ENCODE peak calls at places on chromosome 10, in six cellular contexts. Y, D, E, M, N and V are unnamed samples.

GRCh38 chr10:104559935-104560334 is 81.2 kb upstream of the SORCS3 start:
- DNase-seq in E (no peak), Y (no peak), M (no peak), D (no peak), N (no peak), V (no peak)

GRCh38 chr10:44972874-44973306 is 5.7 kb downstream of the DEPP1 start:
- DNase-seq in M (no peak), N (no peak), E (no peak), Y (no peak), D (no peak), V (no peak)

GRCh38 chr10:46543379-46544014 is 13.0 kb downstream of the GPRIN2 start:
- DNase-seq in D (no peak), M (peak; percentile 40), E (no peak), N (no peak), Y (no peak), V (no peak)

GRCh38 chr10:133225707-133226191 is 4.3 kb upstream of the UTF1 start:
- DNase-seq in Y (no peak), M (no peak), N (no peak), E (no peak), D (no peak), V (no peak)

GRCh38 chr10:62264702-62265436 is 3.8 kb downstream of the RTKN2 start:
- DNase-seq in M (no peak), E (peak; percentile 96), Y (peak; percentile 68), D (peak; percentile 70), N (peak; percentile 76), V (peak; percentile 89)

GRCh38 chr10:23192396-23192740 is 256 bp downstream of the PTF1A start:
- DNase-seq in D (no peak), N (no peak), E (no peak), Y (no peak), M (no peak), V (no peak)

GRCh38 chr10:24963646-24964045 is 11.2 kb upstream of the PRTFDC1 start:
- DNase-seq in M (no peak), D (no peak), E (no peak), Y (no peak), N (no peak), V (peak; percentile 63)

GRCh38 chr10:96124230-96125141 is 5.6 kb upstream of the ZNF518A start:
- DNase-seq in M (no peak), D (no peak), N (peak; percentile 95), Y (peak; percentile 61), E (peak; percentile 82), V (no peak)

GRCh38 chr10:118017850-118018249 is 28.9 kb downstream of the RAB11FIP2 start:
- DNase-seq in Y (peak; percentile 11), M (no peak), D (no peak), E (no peak), N (no peak), V (no peak)

GRCh38 chr10:95841711-95842498 is 65.9 kb upstream of the CC2D2B start:
- DNase-seq in E (peak; percentile 83), Y (peak; percentile 69), N (peak; percentile 77), D (peak; percentile 27), M (no peak), V (no peak)

GRCh38 chr10:8041284-8042031 is 13.0 kb upstream of the GATA3 start:
- DNase-seq in M (no peak), Y (no peak), N (no peak), E (no peak), D (no peak), V (no peak)

GRCh38 chr10:75612904-75613684 is 181.7 kb downstream of the LRMDA start:
- DNase-seq in M (no peak), D (no peak), E (peak; percentile 1), N (peak; percentile 83), Y (no peak), V (no peak)

GRCh38 chr10:21372651-21373410 is 152.7 kb downstream of the SKIDA1 start:
- DNase-seq in E (peak; percentile 93), D (peak; percentile 81), M (no peak), Y (peak; percentile 35), N (peak; percentile 55), V (no peak)

GRCh38 chr10:33212061-33212748 is 122.3 kb downstream of the NRP1 start:
- DNase-seq in Y (no peak), D (no peak), E (peak; percentile 70), N (no peak), M (no peak), V (no peak)

GRCh38 chr10:13808556-13809391 is 222.0 kb downstream of the PRPF18 start:
- DNase-seq in M (no peak), Y (no peak), D (no peak), E (peak; percentile 28), N (peak; percentile 38), V (no peak)
- H3K4me3 ChIP-seq in M (no peak overlapping the region), Y (no peak overlapping the region), D (no peak overlapping the region), E (no peak overlapping the region), N (no peak overlapping the region), V (no peak overlapping the region)

GRCh38 chr10:78420946-78421732 is 387.5 kb downstream of the RPS24 start:
- DNase-seq in D (no peak), N (no peak), E (no peak), Y (no peak), M (no peak), V (no peak)

GRCh38 chr10:78427497-78428031 is 393.9 kb downstream of the RPS24 start:
- DNase-seq in E (no peak), M (no peak), D (no peak), N (no peak), Y (no peak), V (no peak)

GRCh38 chr10:78426181-78426580 is 392.5 kb downstream of the RPS24 start:
- DNase-seq in D (no peak), N (no peak), Y (no peak), E (no peak), M (no peak), V (no peak)

GRCh38 chr10:78428579-78428978 is 394.9 kb downstream of the RPS24 start:
- DNase-seq in E (no peak), D (no peak), N (no peak), M (no peak), Y (no peak), V (no peak)

DNA sequence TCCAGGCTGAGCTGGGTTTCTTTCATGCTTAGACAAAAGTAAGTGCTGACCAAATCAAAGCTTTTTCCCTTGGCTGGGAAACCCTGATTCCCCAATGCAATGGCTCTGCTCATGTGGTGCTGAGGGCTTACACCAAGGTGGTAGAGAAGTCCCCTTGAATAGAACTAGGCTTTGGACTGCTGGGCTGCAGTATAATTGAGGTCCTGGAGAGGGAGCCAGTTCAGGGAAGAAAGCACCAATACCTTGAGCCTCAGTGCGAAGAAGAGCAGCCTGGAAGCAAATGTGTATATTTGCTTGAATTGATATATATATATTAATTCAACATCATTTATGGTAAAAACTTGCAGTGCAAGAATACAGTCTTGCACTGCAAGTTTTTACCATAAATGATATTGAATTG is 391.1 kb downstream of the RPS24 start:
- DNase-seq in M (no peak), N (peak; percentile 45), Y (peak; percentile 35), D (no peak), E (peak; percentile 47), V (no peak)
- TF ChIP-seq CTCF in M (no peak), N (peak; percentile 52), Y (peak; percentile 48), D (peak; percentile 32), E (peak; percentile 64), V (peak; percentile 49)

GRCh38 chr10:129946868-129947267 is 17.2 kb downstream of the EBF3 start:
- DNase-seq in M (no peak), N (no peak), E (no peak), Y (no peak), D (no peak), V (no peak)
- H3K4me3 ChIP-seq in M (no peak overlapping the region), N (no peak overlapping the region), E (no peak overlapping the region), Y (no peak overlapping the region), D (no peak overlapping the region), V (no peak overlapping the region)

GRCh38 chr10:13201132-13201531 is 33.0 kb downstream of the UCMA start:
- DNase-seq in M (no peak), E (peak; percentile 7), N (no peak), D (peak; percentile 16), Y (no peak), V (no peak)

GRCh38 chr10:13206091-13206490 is 28.1 kb downstream of the UCMA start:
- DNase-seq in N (no peak), D (no peak), Y (no peak), E (no peak), M (no peak), V (no peak)

GRCh38 chr10:13206546-13207443 is 27.4 kb downstream of the UCMA start:
- DNase-seq in D (peak; percentile 21), Y (peak; percentile 10), M (no peak), E (peak; percentile 81), N (peak; percentile 4), V (no peak)
- TF ChIP-seq CTCF in D (peak; percentile 69), Y (peak; percentile 65), M (peak; percentile 50), E (peak; percentile 78), N (no peak), V (peak; percentile 68)

GRCh38 chr10:109924100-109924499 is 789 bp upstream of the XPNPEP1 start:
- DNase-seq in N (no peak), E (no peak), M (no peak), D (no peak), Y (no peak), V (no peak)
- H3K4me3 ChIP-seq in N (peak overlapping the region; percentile 43), E (no peak overlapping the region), M (peak overlapping the region; percentile 57), D (no peak overlapping the region), Y (no peak overlapping the region), V (peak overlapping the region; percentile 88)

GRCh38 chr10:32148864-32149256 is 92.6 kb upstream of the KIF5B start:
- DNase-seq in D (no peak), Y (no peak), E (no peak), N (no peak), M (no peak), V (no peak)

GRCh38 chr10:32151876-32152275 is 95.7 kb upstream of the KIF5B start:
- DNase-seq in D (no peak), Y (no peak), E (no peak), N (no peak), M (no peak), V (no peak)

GRCh38 chr10:32147730-32148129 is 91.5 kb upstream of the KIF5B start:
- DNase-seq in Y (no peak), D (no peak), N (no peak), M (no peak), E (no peak), V (no peak)

GRCh38 chr10:32150532-32151101 is 94.4 kb upstream of the KIF5B start:
- DNase-seq in D (no peak), M (no peak), Y (no peak), E (peak; percentile 47), N (no peak), V (no peak)

DNA sequence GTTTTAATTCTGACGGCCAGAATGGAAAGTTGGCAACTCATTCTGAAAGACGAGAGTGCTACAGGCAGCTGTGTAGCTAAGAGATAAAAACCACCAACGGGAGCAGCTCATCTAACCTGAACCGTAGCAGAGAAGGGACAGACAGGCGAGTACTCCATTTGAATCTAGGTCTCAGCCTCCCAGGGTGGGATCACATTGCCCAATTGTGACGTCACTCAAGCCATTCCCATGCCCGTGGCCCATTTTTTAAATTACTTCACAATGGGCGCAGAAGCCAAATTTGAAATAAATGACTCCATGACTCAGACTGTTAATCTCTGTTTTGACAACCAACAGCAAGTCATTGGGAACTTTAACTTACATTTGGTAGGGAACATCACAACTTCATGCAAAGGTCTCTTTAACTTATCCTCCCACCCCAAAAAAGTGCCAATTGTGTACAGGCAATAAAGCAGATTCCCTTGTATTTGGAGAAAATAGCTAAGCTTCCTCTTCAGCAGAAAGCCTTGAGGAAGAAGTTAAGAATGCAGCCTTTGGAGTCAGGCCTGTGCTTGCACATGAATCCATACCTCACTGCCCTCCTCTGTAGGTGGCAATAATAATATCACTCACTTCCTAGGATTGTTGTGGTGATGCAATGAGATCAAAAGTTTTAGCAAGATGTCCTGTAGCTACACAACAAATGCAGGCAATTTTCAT is 93.2 kb upstream of the KIF5B start:
- DNase-seq in E (peak; percentile 93), Y (no peak), D (peak; percentile 45), M (no peak), N (no peak), V (peak; percentile 69)
- TF ChIP-seq CTCF in E (peak; percentile 18), Y (no peak), D (no peak), M (no peak), N (no peak), V (no peak)

GRCh38 chr10:27683226-27683625 is 62.4 kb downstream of the MKX start:
- DNase-seq in Y (no peak), M (no peak), D (no peak), E (no peak), N (no peak), V (no peak)
- H3K4me3 ChIP-seq in Y (no peak overlapping the region), M (no peak overlapping the region), D (no peak overlapping the region), E (no peak overlapping the region), N (no peak overlapping the region), V (no peak overlapping the region)